ENCODE peak calls at places on chromosomes 16 and 17, in ten cellular contexts. R is fibroblast of the aortic adventitia; Q is stromal cell of bone marrow; C is T follicular helper cell; I is left ventricle myocardium inferior; M is NCI-H345; K is SHP77 treated with DMSO at 0.1 percent for 48 hours; Z is cardiac fibroblast; W is central memory CD4-positive, alpha-beta T cell; J is iPS-NIHi11. S is an unnamed sample.

GRCh38 chr17:32319548-32319905 is 22.4 kb downstream of the C17orf75 start:
- DNase-seq in R (peak; percentile 59), Q (peak; percentile 9), C (peak; percentile 52), I (peak; percentile 78), M (peak; percentile 57), K (peak; percentile 7), Z (peak; percentile 61), W (peak; percentile 52), J (peak; percentile 93), S (no peak)

GRCh38 chr17:18259621-18260331 is 686 bp upstream of the MIEF2 start:
- DNase-seq in R (no peak), Q (no peak), C (no peak), I (no peak), M (no peak), K (no peak), Z (no peak), W (no peak), J (no peak), S (no peak)

GRCh38 chr17:8253801-8254200 is 4.7 kb downstream of the PFAS start:
- DNase-seq in R (peak; percentile 2), Q (no peak), C (no peak), I (no peak), M (no peak), K (peak; percentile 8), Z (peak; percentile 30), W (no peak), J (no peak), S (no peak)

GRCh38 chr17:68035131-68035522 is 408 bp upstream of the KPNA2 start:
- DNase-seq in R (no peak), Q (no peak), C (peak; percentile 84), I (peak; percentile 96), M (no peak), K (peak; percentile 83), Z (no peak), W (no peak), J (peak; percentile 86), S (no peak)

GRCh38 chr17:74822329-74823175 is 37.1 kb downstream of the GRIN2C start:
- DNase-seq in R (no peak), Q (no peak), C (no peak), I (peak; percentile 49), M (no peak), K (no peak), Z (no peak), W (no peak), J (no peak), S (no peak)

GRCh38 chr17:47663997-47664941 is 14.6 kb downstream of the KPNB1 start:
- DNase-seq in R (peak; percentile 71), Q (no peak), C (peak; percentile 45), I (no peak), M (peak; percentile 37), K (peak; percentile 38), Z (peak; percentile 75), W (peak; percentile 61), J (peak; percentile 69), S (no peak)

GRCh38 chr16:58970775-58971174 is 236.7 kb upstream of the GOT2 start:
- DNase-seq in R (no peak), Q (peak; percentile 26), C (no peak), I (no peak), M (no peak), K (no peak), Z (no peak), W (no peak), J (no peak), S (no peak)

GRCh38 chr17:55283256-55283965 is 18.7 kb downstream of the HLF start:
- DNase-seq in R (no peak), Q (no peak), C (no peak), I (no peak), M (no peak), K (no peak), Z (no peak), W (no peak), J (no peak), S (no peak)

GRCh38 chr16:67652578-67653130 is 7.4 kb downstream of the ACD start:
- DNase-seq in R (no peak), Q (no peak), C (no peak), I (no peak), M (peak; percentile 32), K (no peak), Z (no peak), W (no peak), J (peak; percentile 98), S (no peak)

GRCh38 chr16:51243836-51244483 is 92.9 kb upstream of the SALL1 start:
- DNase-seq in R (peak; percentile 78), Q (no peak), C (no peak), I (no peak), M (no peak), K (no peak), Z (peak; percentile 24), W (no peak), J (no peak), S (peak; percentile 29)

GRCh38 chr16:84806256-84806889 is 13.4 kb upstream of the CRISPLD2 start:
- DNase-seq in R (peak; percentile 82), Q (peak; percentile 62), C (no peak), I (peak; percentile 52), M (no peak), K (peak; percentile 86), Z (peak; percentile 84), W (no peak), J (no peak), S (no peak)